ENCODE peak calls at places on chromosome 3, in seven cellular contexts. A is transverse colon, J is spleen, E is HepG2, G is sigmoid colon, C is stomach, M is suprapubic skin. R is an unnamed sample. For H3K4me1, the result is how much of the 10 kb centered on the place peaks cover.

GRCh38 chr3:10317311-10317960 is 3.5 kb downstream of the SEC13 start:
- DNase-seq in A (no peak), J (no peak), E (peak), G (no peak), C (no peak), M (no peak), R (no peak)

GRCh38 chr3:97821413-97821809 is 400 bp upstream of the CRYBG3 start:
- DNase-seq in A (peak), J (peak), E (no peak), G (peak), C (peak), M (peak), R (peak)

GRCh38 chr3:122695927-122696561 is 15.4 kb downstream of the PARP14 start:
- DNase-seq in A (no peak), J (no peak), E (no peak), G (no peak), C (no peak), M (no peak), R (no peak)

GRCh38 chr3:38168988-38169363 is 3.6 kb downstream of the OXSR1 start:
- DNase-seq in A (no peak), J (no peak), E (no peak), G (no peak), C (no peak), M (no peak), R (no peak)

GRCh38 chr3:101809178-101810022 is 30.4 kb downstream of the NXPE3 start:
- DNase-seq in A (peak), J (no peak), E (peak), G (no peak), C (no peak), M (no peak), R (peak)

GRCh38 chr3:197499427-197499826 is 56.3 kb downstream of the BDH1 start:
- DNase-seq in A (peak), J (no peak), E (peak), G (no peak), C (no peak), M (no peak), R (no peak)

GRCh38 chr3:132654190-132654589 is 5.4 kb downstream of the ACAD11 start:
- DNase-seq in A (no peak), J (no peak), E (no peak), G (no peak), C (no peak), M (no peak), R (no peak)

GRCh38 chr3:184727357-184728060 is 15.6 kb upstream of the MAGEF1 start:
- DNase-seq in A (peak), J (no peak), E (peak), G (peak), C (peak), M (no peak), R (peak)

GRCh38 chr3:110670407-110670806 is 401.2 kb upstream of the NECTIN3 start:
- DNase-seq in A (no peak), J (no peak), E (no peak), G (no peak), C (no peak), M (no peak), R (no peak)

GRCh38 chr3:122183521-122183892 is at the start of gene CASR:
- DNase-seq in A (peak), J (peak), E (no peak), G (no peak), C (no peak), M (no peak), R (no peak)

GRCh38 chr3:15512173-15512572 is 9.3 kb downstream of the COLQ start:
- DNase-seq in A (no peak), J (no peak), E (no peak), G (peak), C (peak), M (no peak), R (no peak)

GRCh38 chr3:9349321-9350117 is 13.3 kb upstream of the THUMPD3 start:
- DNase-seq in A (no peak), J (no peak), E (peak), G (no peak), C (no peak), M (no peak), R (no peak)

GRCh38 chr3:5195605-5196004 is 8.1 kb downstream of the EDEM1 start:
- DNase-seq in A (no peak), J (no peak), E (no peak), G (no peak), C (no peak), M (no peak), R (no peak)

GRCh38 chr3:59995563-59995962 is 945.7 kb upstream of the CFAP20DC start:
- DNase-seq in A (no peak), J (no peak), E (no peak), G (no peak), C (no peak), M (no peak), R (no peak)

GRCh38 chr3:152574461-152575079 is 260.4 kb upstream of the P2RY1 start:
- DNase-seq in A (peak), J (no peak), E (peak), G (no peak), C (no peak), M (no peak), R (peak)

GRCh38 chr3:32640939-32641725 is 43.9 kb upstream of the CNOT10 start:
- DNase-seq in A (no peak), J (no peak), E (no peak), G (peak), C (no peak), M (no peak), R (no peak)

GRCh38 chr3:177642482-177643163 is 445.3 kb upstream of the TBL1XR1 start:
- DNase-seq in A (no peak), J (no peak), E (no peak), G (no peak), C (no peak), M (no peak), R (no peak)

GRCh38 chr3:2392981-2393380 is 294.3 kb downstream of the CNTN4 start:
- DNase-seq in A (no peak), J (no peak), E (no peak), G (no peak), C (no peak), M (no peak), R (no peak)

GRCh38 chr3:99875925-99876781 is 58.5 kb downstream of the CMSS1 start:
- DNase-seq in A (peak), J (peak), E (peak), G (peak), C (peak), M (peak), R (peak)
- TF ChIP-seq POLR2AphosphoS5 in A (peak), J (peak), E (peak), G (peak), C (peak), M (no peak), R (peak)

GRCh38 chr3:195696632-195697278 is 24.0 kb upstream of the MUC20 start:
- DNase-seq in A (no peak), J (no peak), E (no peak), G (no peak), C (no peak), M (no peak), R (no peak)

GRCh38 chr3:195690951-195691350 is 29.8 kb upstream of the MUC20 start:
- DNase-seq in A (no peak), J (no peak), E (no peak), G (no peak), C (no peak), M (peak), R (no peak)

GRCh38 chr3:195692781-195693427 is 27.9 kb upstream of the MUC20 start:
- DNase-seq in A (no peak), J (no peak), E (no peak), G (no peak), C (no peak), M (peak), R (no peak)

GRCh38 chr3:195693428-195694216 is 27.2 kb upstream of the MUC20 start:
- DNase-seq in A (no peak), J (no peak), E (no peak), G (no peak), C (no peak), M (peak), R (no peak)

DNA sequence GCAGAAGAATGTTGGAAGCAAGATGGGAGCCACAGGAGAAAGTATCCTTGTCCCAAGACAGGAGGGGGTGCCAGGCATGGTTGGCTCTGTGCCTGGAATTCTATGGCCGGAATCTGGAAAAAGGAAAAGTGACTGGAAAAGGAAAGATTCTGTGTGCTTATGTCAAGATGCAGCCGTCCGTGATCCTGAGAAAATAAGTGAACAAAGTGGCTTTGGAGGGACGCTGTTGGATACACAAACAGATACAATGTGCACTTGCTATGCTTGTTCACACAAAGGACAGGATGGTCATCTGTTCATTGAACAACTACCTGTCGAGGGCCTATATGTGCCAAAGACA is 28.4 kb upstream of the MUC20 start:
- DNase-seq in A (no peak), J (no peak), E (no peak), G (no peak), C (no peak), M (peak), R (no peak)
- TF ChIP-seq POLR2A in A (no peak), J (no peak), E (no peak), G (no peak), C (no peak), M (no peak), R (no peak)

DNA sequence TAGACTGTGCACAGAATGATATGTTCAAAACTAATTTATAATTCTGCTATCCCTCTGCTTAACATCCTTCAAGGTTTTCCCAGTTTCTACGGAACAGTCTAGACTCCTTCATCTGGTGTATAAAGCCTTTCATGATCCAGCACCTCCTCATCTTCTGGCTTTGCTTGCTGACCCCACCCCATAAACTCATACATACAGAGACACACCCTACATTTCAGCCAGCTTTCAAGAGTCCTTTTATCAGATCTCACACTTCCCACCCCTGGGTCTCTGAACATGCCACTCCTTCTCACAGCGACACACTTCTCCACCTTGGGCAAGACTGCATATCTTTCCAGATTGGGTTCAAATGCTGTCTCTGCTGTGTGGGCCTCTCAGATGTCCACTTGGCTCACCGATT is 166.8 kb upstream of the LPP start:
- DNase-seq in A (no peak), J (no peak), E (no peak), G (no peak), C (no peak), M (no peak), R (no peak)
- H3K4me1 ChIP-seq in A (under half), J (under half), E (half or more), G (under half), C (under half), M (under half), R (under half)

GRCh38 chr3:30012941-30013543 is 593.4 kb upstream of the TGFBR2 start:
- DNase-seq in A (peak), J (no peak), E (peak), G (peak), C (peak), M (peak), R (peak)
- TF ChIP-seq POLR2AphosphoS5 in A (no peak), J (no peak), E (no peak), G (no peak), C (no peak), M (no peak), R (no peak)

GRCh38 chr3:128910006-128910405 is 30.6 kb downstream of the ACAD9 start:
- DNase-seq in A (no peak), J (no peak), E (no peak), G (no peak), C (no peak), M (peak), R (no peak)
- TF ChIP-seq POLR2A in A (no peak), J (no peak), E (no peak), G (no peak), C (no peak), M (no peak), R (no peak)

R was measured in prostate gland.